ENCODE peak calls at places on chromosomes 7 and 10, in nine cellular contexts. N, Q, B, J, Y, Z, U, C and A are unnamed samples.

GRCh38 chr7:79312022-79312421 is 141.4 kb downstream of the MAGI2 start:
- DNase-seq in Y (no peak), Q (no peak), U (no peak), J (no peak), N (no peak), Z (no peak), B (no peak), C (no peak), A (no peak)

GRCh38 chr7:2564970-2565546 is 6.3 kb downstream of the IQCE start:
- DNase-seq in B (peak), C (no peak), N (no peak), Z (no peak), J (no peak), Q (peak), Y (no peak), U (no peak), A (no peak)

GRCh38 chr10:28721318-28721717 is 44.0 kb downstream of the BAMBI start:
- DNase-seq in Q (no peak), N (no peak), B (peak), J (no peak), Z (no peak), C (no peak), U (no peak), Y (no peak), A (no peak)

GRCh38 chr10:89348458-89348857 is 20.7 kb downstream of the IFIT3 start:
- DNase-seq in Y (no peak), Z (no peak), B (no peak), J (no peak), N (no peak), Q (no peak), C (no peak), U (no peak), A (no peak)

GRCh38 chr10:71088054-71088453 is 124.3 kb upstream of the UNC5B start:
- DNase-seq in B (no peak), U (no peak), J (no peak), N (no peak), Q (no peak), C (no peak), Z (no peak), Y (no peak), A (no peak)

GRCh38 chr7:22896917-22897316 is 74.3 kb upstream of the TOMM7 start:
- DNase-seq in N (no peak), J (no peak), Y (no peak), U (no peak), C (no peak), Q (no peak), Z (no peak), B (no peak), A (peak)

GRCh38 chr7:152615052-152615741 is 60.7 kb downstream of the XRCC2 start:
- DNase-seq in Z (no peak), Y (peak), Q (no peak), C (no peak), N (no peak), B (peak), J (no peak), U (no peak), A (peak)

GRCh38 chr10:85608706-85609105 is 757.9 kb downstream of the GRID1 start:
- DNase-seq in Z (no peak), J (no peak), C (no peak), U (no peak), Q (no peak), B (no peak), Y (no peak), N (no peak), A (no peak)

GRCh38 chr7:90966346-90966745 is 297.9 kb upstream of the FZD1 start:
- DNase-seq in Q (no peak), C (no peak), U (no peak), J (no peak), Y (no peak), N (no peak), Z (no peak), B (no peak), A (no peak)

GRCh38 chr10:113523071-113523470 is 29.8 kb upstream of the HABP2 start:
- DNase-seq in N (no peak), J (no peak), Q (no peak), Y (no peak), C (no peak), Z (no peak), U (no peak), B (no peak), A (no peak)

GRCh38 chr10:26474062-26474461 is 35.9 kb downstream of the APBB1IP start:
- DNase-seq in Z (no peak), U (no peak), N (no peak), Q (no peak), C (no peak), Y (peak), J (no peak), B (no peak), A (no peak)

GRCh38 chr7:23530355-23530754 is 1.4 kb downstream of the TRA2A start:
- DNase-seq in B (no peak), N (no peak), Z (no peak), C (no peak), Q (no peak), J (no peak), Y (peak), U (no peak), A (no peak)

GRCh38 chr7:158123214-158123613 is 464.4 kb downstream of the PTPRN2 start:
- DNase-seq in C (no peak), U (no peak), Z (no peak), J (no peak), Y (no peak), N (no peak), B (peak), Q (no peak), A (no peak)

GRCh38 chr7:34158754-34159153 is 253.4 kb downstream of the BMPER start:
- DNase-seq in N (no peak), C (no peak), Y (no peak), Q (peak), B (no peak), Z (no peak), J (peak), U (no peak), A (no peak)
- TF ChIP-seq CTCF in N (no peak), C (no peak), Y (no peak), Q (no peak), B (peak), Z (peak), J (peak), U (no peak), A (no peak)

GRCh38 chr7:74275401-74275881 is 13.8 kb upstream of the CLIP2 start:
- DNase-seq in U (no peak), J (no peak), Z (no peak), B (no peak), Y (peak), N (peak), Q (no peak), C (no peak), A (peak)
- TF ChIP-seq CTCF in U (peak), J (peak), Z (peak), B (peak), Y (peak), N (peak), Q (peak), C (peak), A (peak)

DNA sequence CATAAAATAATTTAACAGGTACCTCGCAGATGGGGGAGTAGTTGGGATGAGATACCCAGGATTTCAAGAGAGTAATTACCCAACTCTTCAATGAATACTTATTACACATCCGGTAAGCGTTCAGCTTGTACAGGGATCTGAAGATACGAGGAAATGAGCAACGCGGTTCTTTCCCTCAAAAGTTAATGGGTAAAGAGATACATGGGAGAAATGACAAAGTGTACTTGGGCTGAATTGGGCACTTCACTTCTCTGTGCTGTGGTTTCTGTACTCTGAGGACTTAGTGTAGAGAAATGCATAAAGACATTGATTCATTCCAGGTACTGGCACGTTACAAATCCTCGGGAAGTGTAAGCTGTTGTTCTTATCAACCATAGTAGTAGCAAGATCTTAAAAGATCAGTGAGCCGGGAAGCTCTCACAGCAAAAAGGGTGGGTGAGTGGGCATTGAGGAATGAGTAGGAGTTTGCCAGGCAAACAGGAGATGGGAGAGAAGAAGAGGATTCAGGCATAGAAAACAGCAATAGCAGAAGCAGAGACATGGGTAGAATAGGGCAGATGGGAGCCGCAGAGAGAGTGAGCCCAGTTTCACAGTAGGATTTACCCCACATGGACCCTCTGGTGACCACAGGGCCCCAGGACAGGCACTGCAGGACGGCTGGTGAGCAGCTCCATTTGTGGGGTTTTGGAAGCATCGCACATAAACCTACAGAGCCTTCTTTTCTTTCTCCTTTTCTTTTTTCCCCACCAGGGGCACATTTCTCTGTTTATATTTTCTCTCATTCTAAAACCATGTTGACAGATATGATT is 304.3 kb upstream of the PITRM1 start:
- DNase-seq in Z (no peak), B (no peak), N (no peak), J (no peak), Y (no peak), C (no peak), U (no peak), Q (no peak), A (no peak)
- TF ChIP-seq CTCF in Z (peak), B (no peak), N (no peak), J (no peak), Y (no peak), C (no peak), U (no peak), Q (no peak), A (peak)

DNA sequence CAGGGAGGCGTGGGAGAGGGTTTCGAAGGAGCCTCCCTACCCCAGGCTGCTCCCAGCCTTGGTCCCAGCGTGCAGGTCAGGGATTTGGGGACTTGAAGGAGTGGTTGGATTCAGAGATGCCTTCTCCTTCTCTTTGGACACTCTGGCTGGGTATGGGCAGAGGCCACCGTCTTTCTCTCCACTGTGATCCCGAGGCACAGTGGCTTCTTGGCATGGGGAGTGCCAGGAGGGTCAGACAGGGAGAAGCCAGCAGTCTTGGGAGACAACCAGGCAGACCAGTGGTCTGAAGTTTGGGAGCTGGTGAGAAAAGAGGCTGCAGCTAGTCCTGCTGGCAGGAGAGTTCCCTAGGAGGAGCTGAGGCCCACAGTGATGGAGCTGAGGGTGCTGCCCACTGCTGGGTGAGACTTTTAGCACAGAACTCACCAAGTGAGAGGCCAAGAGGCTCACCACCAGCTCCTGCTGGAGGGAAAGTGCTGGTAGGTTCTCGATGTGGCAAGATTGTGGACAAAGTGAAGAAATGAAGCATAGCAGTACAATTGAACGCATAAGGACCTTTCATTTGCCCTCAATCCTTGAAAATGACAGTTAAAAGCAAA is 35.2 kb upstream of the WDFY4 start:
- DNase-seq in Z (no peak), J (no peak), B (no peak), U (no peak), Y (peak), C (no peak), Q (no peak), N (no peak), A (no peak)
- TF ChIP-seq CTCF in Z (peak), J (no peak), B (no peak), U (peak), Y (peak), C (no peak), Q (no peak), N (no peak), A (no peak)

GRCh38 chr10:127813290-127813689 is 76.3 kb downstream of the FOXI2 start:
- DNase-seq in Y (no peak), B (no peak), J (no peak), Z (no peak), C (no peak), N (no peak), Q (no peak), U (no peak), A (no peak)
- TF ChIP-seq CTCF in Y (no peak), B (peak), J (no peak), Z (peak), C (peak), N (peak), Q (peak), U (no peak), A (peak)

GRCh38 chr7:130897515-130898419 is 163.8 kb upstream of the KLF14 start:
- DNase-seq in Y (peak), J (no peak), Z (no peak), Q (no peak), N (no peak), C (no peak), B (peak), U (peak), A (no peak)
- TF ChIP-seq CTCF in Y (no peak), J (no peak), Z (no peak), Q (no peak), N (no peak), C (no peak), B (no peak), U (peak), A (no peak)

GRCh38 chr7:54546081-54546985 is 4.2 kb downstream of the VSTM2A start:
- DNase-seq in C (no peak), Q (no peak), N (peak), B (no peak), J (no peak), Y (peak), U (no peak), Z (no peak), A (peak)
- TF ChIP-seq CTCF in C (no peak), Q (no peak), N (peak), B (no peak), J (no peak), Y (no peak), U (no peak), Z (peak), A (peak)

GRCh38 chr10:2019803-2020202 is 282.5 kb upstream of the ADARB2 start:
- DNase-seq in B (no peak), Y (no peak), J (no peak), Z (no peak), Q (no peak), C (no peak), N (no peak), U (no peak), A (no peak)
- TF ChIP-seq CTCF in B (no peak), Y (no peak), J (no peak), Z (no peak), Q (no peak), C (no peak), N (no peak), U (no peak), A (no peak)